ENCODE peak calls at places on chromosome 2, in eight cellular contexts. R, L, C, B, Z, V, F and Y are unnamed samples.

GRCh38 chr2:32058130-32058529 is 5.2 kb upstream of the SPAST start:
- DNase-seq in R (peak), F (no peak), Z (no peak), B (no peak), V (no peak), L (no peak), C (no peak), Y (no peak)

GRCh38 chr2:42054657-42055430 is 7.0 kb downstream of the PKDCC start:
- DNase-seq in L (peak), Z (no peak), R (no peak), C (no peak), F (peak), B (peak), V (no peak), Y (peak)

GRCh38 chr2:172964511-172964910 is 111.1 kb upstream of the MAP3K20 start:
- DNase-seq in C (no peak), B (no peak), F (no peak), L (no peak), R (no peak), V (no peak), Z (no peak), Y (no peak)

GRCh38 chr2:45612265-45612664 is 1.2 kb upstream of the SRBD1 start:
- DNase-seq in Z (no peak), C (no peak), R (no peak), V (no peak), B (no peak), F (no peak), L (no peak), Y (no peak)

GRCh38 chr2:224563537-224563936 is 21.6 kb downstream of the CUL3 start:
- DNase-seq in B (no peak), F (no peak), R (no peak), L (no peak), C (no peak), V (no peak), Z (no peak), Y (no peak)

GRCh38 chr2:107525420-107525819 is 301.3 kb upstream of the RGPD4 start:
- DNase-seq in V (no peak), C (no peak), F (no peak), L (no peak), Z (no peak), B (no peak), R (peak), Y (no peak)

GRCh38 chr2:240919786-240920782 is 13.9 kb downstream of the CROCC2 start:
- DNase-seq in Z (no peak), F (no peak), V (no peak), R (no peak), L (no peak), C (no peak), B (peak), Y (no peak)

GRCh38 chr2:182642328-182642727 is 73.7 kb upstream of the DNAJC10 start:
- DNase-seq in Z (peak), C (no peak), F (peak), B (no peak), V (no peak), L (peak), R (peak), Y (peak)

GRCh38 chr2:65382323-65382722 is 50.1 kb downstream of the SPRED2 start:
- DNase-seq in B (no peak), F (no peak), L (no peak), V (no peak), R (no peak), Z (no peak), C (no peak), Y (no peak)

GRCh38 chr2:26559556-26559955 is 81.6 kb downstream of the CIB4 start:
- DNase-seq in B (no peak), C (no peak), V (no peak), Z (no peak), L (no peak), R (no peak), F (no peak), Y (no peak)

GRCh38 chr2:73343992-73344391 is 41.6 kb upstream of the ALMS1 start:
- DNase-seq in R (no peak), F (no peak), L (no peak), V (no peak), Z (no peak), C (no peak), B (no peak), Y (no peak)

GRCh38 chr2:98160574-98160973 is 73.6 kb downstream of the VWA3B start:
- DNase-seq in V (no peak), R (no peak), Z (no peak), B (no peak), C (no peak), L (no peak), F (no peak), Y (no peak)

GRCh38 chr2:65070172-65070830 is 14.1 kb downstream of the CEP68 start:
- DNase-seq in R (peak), C (no peak), F (no peak), Z (no peak), V (no peak), B (peak), L (peak), Y (peak)

GRCh38 chr2:103656558-103656957 is 894.7 kb downstream of the TMEM182 start:
- DNase-seq in L (no peak), V (no peak), C (no peak), Z (no peak), F (no peak), R (no peak), B (no peak), Y (no peak)

GRCh38 chr2:240237609-240238151 is 97.2 kb upstream of the OTOS start:
- DNase-seq in C (no peak), Z (no peak), F (no peak), L (no peak), B (peak), V (no peak), R (peak), Y (peak)

GRCh38 chr2:71712179-71712818 is 258.9 kb downstream of the DYSF start:
- DNase-seq in F (no peak), V (no peak), R (no peak), C (no peak), Z (no peak), B (no peak), L (no peak), Y (no peak)

GRCh38 chr2:205717999-205718398 is 35.7 kb downstream of the NRP2 start:
- DNase-seq in C (no peak), F (no peak), Z (no peak), R (no peak), L (no peak), V (no peak), B (no peak), Y (no peak)

GRCh38 chr2:112493858-112494648 is 12.1 kb downstream of the TTL start:
- DNase-seq in Z (peak), R (peak), F (no peak), V (no peak), L (no peak), C (no peak), B (peak), Y (peak)

GRCh38 chr2:9099341-9099751 is 95.9 kb upstream of the MBOAT2 start:
- DNase-seq in Z (no peak), L (no peak), V (peak), R (peak), B (no peak), F (no peak), C (no peak), Y (no peak)

GRCh38 chr2:9288233-9288632 is 81.6 kb downstream of the ASAP2 start:
- DNase-seq in C (no peak), V (peak), B (no peak), R (peak), Z (peak), L (no peak), F (no peak), Y (no peak)

GRCh38 chr2:26615336-26616031 is 25.7 kb downstream of the CIB4 start:
- DNase-seq in B (no peak), R (no peak), L (peak), F (no peak), C (no peak), V (no peak), Z (no peak), Y (no peak)

GRCh38 chr2:234804704-234805103 is 147.1 kb upstream of the SH3BP4 start:
- DNase-seq in R (no peak), B (no peak), F (no peak), V (no peak), C (no peak), Z (no peak), L (no peak), Y (no peak)

GRCh38 chr2:1462984-1463383 is 49.7 kb downstream of the TPO start:
- DNase-seq in R (no peak), B (no peak), C (no peak), F (no peak), Z (no peak), L (no peak), V (no peak), Y (no peak)